ENCODE peak calls at places on chromosome 1, in four cellular contexts. F is A549, L is GM12878, A is HepG2. T is an unnamed sample.

GRCh38 chr1:204174958-204175357 is 8.8 kb upstream of the REN start:
- DNase-seq in F (no peak), L (no peak), A (no peak), T (no peak)

GRCh38 chr1:207868769-207869721 is 41.9 kb downstream of the CD34 start:
- DNase-seq in F (peak), L (no peak), A (peak), T (peak)

GRCh38 chr1:53366901-53367502 is 39.1 kb upstream of the LRP8 start:
- DNase-seq in F (no peak), L (no peak), A (no peak), T (no peak)

GRCh38 chr1:218482683-218483082 is 137.5 kb downstream of the TGFB2 start:
- DNase-seq in F (no peak), L (no peak), A (no peak), T (no peak)

GRCh38 chr1:209162651-209163050 is 420.9 kb upstream of the CAMK1G start:
- DNase-seq in F (no peak), L (no peak), A (no peak), T (no peak)

GRCh38 chr1:115748396-115749130 is 20.0 kb downstream of the CASQ2 start:
- DNase-seq in F (no peak), L (no peak), A (no peak), T (no peak)

GRCh38 chr1:31730336-31731048 is 26.7 kb upstream of the COL16A1 start:
- DNase-seq in F (no peak), L (no peak), A (no peak), T (no peak)

GRCh38 chr1:31764307-31765040 is at the start of gene ADGRB2:
- DNase-seq in F (no peak), L (no peak), A (no peak), T (no peak)

GRCh38 chr1:29312469-29313466 is 76.4 kb downstream of the PTPRU start:
- DNase-seq in F (no peak), L (no peak), A (no peak), T (peak)

GRCh38 chr1:223708001-223708359 is 4.4 kb upstream of the CAPN2 start:
- DNase-seq in F (no peak), L (no peak), A (peak), T (no peak)

GRCh38 chr1:17012775-17013501 is 1.2 kb upstream of the ATP13A2 start:
- DNase-seq in F (no peak), L (no peak), A (no peak), T (no peak)

GRCh38 chr1:8373547-8374270 is 55.8 kb downstream of the SLC45A1 start:
- DNase-seq in F (no peak), L (no peak), A (no peak), T (no peak)

GRCh38 chr1:16354619-16355018 is 2.3 kb upstream of the FBXO42 start:
- DNase-seq in F (no peak), L (no peak), A (no peak), T (no peak)

GRCh38 chr1:11927866-11928592 is 1.8 kb upstream of the KIAA2013 start:
- DNase-seq in F (no peak), L (no peak), A (peak), T (no peak)

GRCh38 chr1:224193319-224193966 is 10.4 kb downstream of the DEGS1 start:
- DNase-seq in F (no peak), L (no peak), A (no peak), T (peak)

GRCh38 chr1:243930822-243931671 is 81.0 kb upstream of the AKT3 start:
- DNase-seq in F (no peak), L (no peak), A (no peak), T (no peak)

GRCh38 chr1:155256101-155256852 is 994 bp upstream of the ENTREP3 start:
- DNase-seq in F (no peak), L (no peak), A (no peak), T (no peak)

GRCh38 chr1:227895828-227896685 is 51.7 kb downstream of the WNT9A start:
- DNase-seq in F (no peak), L (no peak), A (peak), T (no peak)

GRCh38 chr1:145926706-145927072 is 595 bp downstream of the RBM8A start:
- DNase-seq in F (no peak), L (no peak), A (no peak), T (no peak)

GRCh38 chr1:160353223-160353622 is 10.0 kb downstream of the NCSTN start:
- DNase-seq in F (no peak), L (no peak), A (no peak), T (no peak)
- TF ChIP-seq BHLHE40 in F (no peak), L (no peak), A (no peak), T (no peak)

DNA sequence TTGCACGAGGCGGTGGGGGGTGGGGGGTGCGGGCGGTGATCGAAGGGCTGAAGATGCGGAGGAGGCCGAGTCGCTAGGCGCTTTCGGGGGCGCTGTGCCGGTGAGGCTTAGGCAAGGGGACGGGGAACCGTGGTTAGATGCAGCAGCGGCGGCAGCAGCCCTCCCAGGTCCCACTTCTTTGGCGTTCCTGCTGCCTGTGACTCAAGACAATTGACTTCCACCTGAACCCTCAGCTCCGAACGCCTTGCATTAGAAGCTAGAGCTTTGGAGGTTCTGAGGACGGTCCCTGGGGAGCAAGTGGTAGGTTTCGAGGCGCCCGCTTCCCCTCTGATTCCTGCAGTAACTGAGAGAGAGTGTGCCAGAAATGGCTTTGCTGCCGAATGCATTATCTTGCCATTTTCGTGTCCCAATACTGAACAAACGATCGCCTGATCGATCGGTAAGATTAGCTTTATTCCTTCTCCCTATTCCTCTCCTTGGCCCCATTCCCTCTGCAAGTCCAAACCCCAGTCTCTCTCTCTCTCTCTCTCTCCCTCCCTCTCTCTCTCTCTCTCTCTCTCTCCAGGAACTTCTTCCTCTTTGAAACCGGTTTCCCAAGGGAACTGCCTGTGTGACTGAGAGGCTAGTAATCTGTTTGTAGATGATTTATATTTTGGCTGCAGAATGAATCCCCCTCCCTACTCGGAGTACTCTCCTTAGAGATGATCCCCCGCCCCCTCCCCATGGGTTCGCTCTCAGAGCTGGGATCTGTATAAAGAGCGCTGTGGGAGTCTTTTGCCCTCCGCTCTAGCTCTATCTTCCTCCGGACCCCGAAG is 736 bp upstream of the BRINP3 start:
- DNase-seq in F (no peak), L (no peak), A (no peak), T (no peak)
- TF ChIP-seq ESRRA in F (no peak), L (no peak), A (no peak), T (no peak)

DNA sequence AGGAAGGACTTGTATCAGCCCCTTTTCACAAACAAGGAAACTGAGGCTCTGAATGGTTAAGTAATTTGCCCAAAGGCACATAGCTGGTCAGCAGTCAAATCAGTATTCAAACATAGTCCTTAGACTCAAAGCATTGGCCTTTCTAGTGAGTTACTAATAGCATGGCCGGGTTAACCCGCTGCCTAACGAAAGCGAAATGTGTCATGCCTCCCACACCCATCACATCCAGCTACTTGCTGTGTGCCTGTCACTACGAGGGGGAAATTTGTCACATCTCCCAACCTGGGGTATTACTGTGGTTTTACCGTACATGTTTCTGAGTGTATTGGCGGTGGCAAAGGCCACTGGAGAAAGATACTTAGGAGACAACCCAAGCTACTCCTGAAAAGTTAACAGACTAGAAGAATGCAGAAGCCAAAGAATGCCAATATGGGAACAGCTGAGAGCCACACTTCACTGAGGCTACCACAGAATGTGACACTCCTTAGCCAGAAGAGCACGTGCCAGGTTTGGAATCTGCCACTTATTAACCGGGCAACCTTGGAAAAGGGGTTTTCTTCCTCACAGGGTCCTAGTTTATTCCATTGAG is 363.5 kb downstream of the KCNH1 start:
- DNase-seq in F (no peak), L (no peak), A (no peak), T (no peak)
- H3K4me3 ChIP-seq in F (no peak), L (no peak), A (no peak), T (no peak)

DNA sequence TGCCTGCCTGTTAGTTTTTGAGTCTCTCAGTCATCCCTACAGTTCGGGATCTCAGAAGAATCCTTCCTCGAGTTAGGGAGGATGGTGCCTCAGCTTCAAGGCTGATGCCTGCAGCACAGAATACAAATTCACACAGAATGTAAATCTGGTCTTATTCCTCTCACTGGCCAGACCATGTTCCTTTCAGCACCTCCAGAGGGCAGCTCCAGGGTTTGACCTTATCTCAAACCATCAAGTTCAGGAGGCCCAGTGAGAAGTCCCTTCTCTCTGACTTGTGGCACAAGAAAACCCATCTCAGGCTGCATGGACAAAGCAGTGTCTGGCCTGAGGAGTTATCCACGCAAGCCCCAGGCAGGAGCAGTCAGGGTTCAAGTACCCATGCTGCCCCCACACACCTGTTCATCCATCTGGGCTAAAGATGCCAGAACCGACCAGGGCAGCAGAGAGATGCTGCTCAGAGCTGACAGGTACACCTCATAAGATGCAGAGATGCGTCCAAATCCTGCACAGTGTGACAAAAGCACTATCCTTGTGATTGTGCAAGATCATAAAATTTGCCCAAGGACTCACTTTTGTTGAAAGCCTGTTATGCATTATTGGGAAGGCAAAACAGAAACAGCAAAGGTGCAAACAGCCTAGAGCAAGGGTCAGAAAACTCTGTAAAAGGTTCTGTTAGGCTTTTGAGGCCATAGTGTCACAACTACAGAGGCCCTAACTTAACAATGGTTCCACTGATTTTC is 49.8 kb downstream of the BCAR3 start:
- DNase-seq in F (no peak), L (no peak), A (peak), T (peak)
- TF ChIP-seq BHLHE40 in F (no peak), L (no peak), A (no peak), T (no peak)

GRCh38 chr1:109301874-109302273 is 4.9 kb downstream of the MYBPHL start:
- DNase-seq in F (no peak), L (no peak), A (no peak), T (no peak)

GRCh38 chr1:109300650-109301151 is 6.1 kb downstream of the MYBPHL start:
- DNase-seq in F (no peak), L (no peak), A (no peak), T (peak)

GRCh38 chr1:109306832-109307362 is at the start of gene MYBPHL:
- DNase-seq in F (no peak), L (no peak), A (no peak), T (no peak)

GRCh38 chr1:109307363-109308021 is 681 bp upstream of the MYBPHL start:
- DNase-seq in F (no peak), L (no peak), A (peak), T (no peak)

GRCh38 chr1:109304221-109304915 is 2.4 kb downstream of the MYBPHL start:
- DNase-seq in F (no peak), L (no peak), A (no peak), T (no peak)
- TF ChIP-seq ESRRA in F (no peak), L (no peak), A (no peak), T (no peak)

GRCh38 chr1:231039161-231040018 is 664 bp downstream of the FAM89A start:
- DNase-seq in F (peak), L (no peak), A (no peak), T (peak)

GRCh38 chr1:231041705-231042261 is 1.7 kb upstream of the FAM89A start:
- DNase-seq in F (no peak), L (no peak), A (no peak), T (no peak)

GRCh38 chr1:231037585-231038517 is 2.2 kb downstream of the FAM89A start:
- DNase-seq in F (no peak), L (no peak), A (no peak), T (no peak)

GRCh38 chr1:231040019-231040799 is at the start of gene FAM89A:
- DNase-seq in F (peak), L (no peak), A (no peak), T (peak)

GRCh38 chr1:231040800-231041704 is 998 bp upstream of the FAM89A start:
- DNase-seq in F (no peak), L (no peak), A (no peak), T (no peak)
- H3K4me3 ChIP-seq in F (peak), L (no peak), A (peak), T (peak)